ENCODE peak calls at places on chromosomes 4 and X, in ten cellular contexts. One of them, this sample, is unnamed.

GRCh38 chr4:89123418-89123817 is 12.1 kb downstream of the TIGD2 start:
- DNase-seq in ovary: no peak
- DNase-seq in HepG2: peak
- DNase-seq in endothelial cell of umbilical vein: no peak
- DNase-seq in body of pancreas: no peak
- DNase-seq in H54: no peak
- DNase-seq in A549: peak
- DNase-seq in stomach: no peak
- DNase-seq in HCT116: no peak
- DNase-seq in breast epithelium: no peak
- DNase-seq in this sample: no peak

GRCh38 chr4:124449881-124450280 is 262.7 kb downstream of the ANKRD50 start:
- DNase-seq in HepG2: no peak
- DNase-seq in endothelial cell of umbilical vein: no peak
- DNase-seq in HCT116: no peak
- DNase-seq in body of pancreas: no peak
- DNase-seq in H54: no peak
- DNase-seq in ovary: no peak
- DNase-seq in A549: no peak
- DNase-seq in breast epithelium: no peak
- DNase-seq in stomach: no peak
- DNase-seq in this sample: no peak

GRCh38 chr4:123599061-123599919 is 202.7 kb downstream of the SPRY1 start:
- DNase-seq in HCT116: no peak
- DNase-seq in body of pancreas: no peak
- DNase-seq in HepG2: peak
- DNase-seq in endothelial cell of umbilical vein: no peak
- DNase-seq in A549: no peak
- DNase-seq in H54: no peak
- DNase-seq in ovary: peak
- DNase-seq in stomach: no peak
- DNase-seq in breast epithelium: no peak
- DNase-seq in this sample: peak

GRCh38 chr4:138182838-138183426 is 59.2 kb downstream of the SLC7A11 start:
- DNase-seq in ovary: no peak
- DNase-seq in endothelial cell of umbilical vein: peak
- DNase-seq in stomach: no peak
- DNase-seq in breast epithelium: no peak
- DNase-seq in HCT116: peak
- DNase-seq in body of pancreas: peak
- DNase-seq in A549: peak
- DNase-seq in H54: no peak
- DNase-seq in HepG2: peak
- DNase-seq in this sample: peak

GRCh38 chr4:134326866-134327265 is 125.3 kb upstream of the PABPC4L start:
- DNase-seq in H54: no peak
- DNase-seq in HepG2: no peak
- DNase-seq in endothelial cell of umbilical vein: no peak
- DNase-seq in A549: no peak
- DNase-seq in stomach: no peak
- DNase-seq in body of pancreas: no peak
- DNase-seq in ovary: no peak
- DNase-seq in HCT116: no peak
- DNase-seq in breast epithelium: no peak
- DNase-seq in this sample: no peak

GRCh38 chr4:133618963-133619362 is 469.9 kb downstream of the PCDH10 start:
- DNase-seq in breast epithelium: no peak
- DNase-seq in endothelial cell of umbilical vein: no peak
- DNase-seq in H54: no peak
- DNase-seq in A549: peak
- DNase-seq in body of pancreas: no peak
- DNase-seq in HepG2: no peak
- DNase-seq in HCT116: no peak
- DNase-seq in stomach: no peak
- DNase-seq in ovary: no peak
- DNase-seq in this sample: peak

GRCh38 chrX:101230636-101231035 is 11.1 kb downstream of the DRP2 start:
- DNase-seq in body of pancreas: no peak
- DNase-seq in HCT116: no peak
- DNase-seq in endothelial cell of umbilical vein: no peak
- DNase-seq in HepG2: no peak
- DNase-seq in breast epithelium: no peak
- DNase-seq in A549: no peak
- DNase-seq in stomach: no peak
- DNase-seq in H54: no peak
- DNase-seq in ovary: no peak
- DNase-seq in this sample: no peak

GRCh38 chrX:12974217-12974796 is 603 bp upstream of the TMSB4X start:
- DNase-seq in ovary: peak
- DNase-seq in H54: no peak
- DNase-seq in body of pancreas: peak
- DNase-seq in breast epithelium: peak
- DNase-seq in endothelial cell of umbilical vein: peak
- DNase-seq in A549: peak
- DNase-seq in HCT116: no peak
- DNase-seq in HepG2: no peak
- DNase-seq in stomach: peak
- DNase-seq in this sample: peak

GRCh38 chr4:84479663-84480062 is 19.4 kb downstream of the NKX6-1 start:
- DNase-seq in HCT116: no peak
- DNase-seq in body of pancreas: no peak
- DNase-seq in breast epithelium: no peak
- DNase-seq in ovary: no peak
- DNase-seq in A549: no peak
- DNase-seq in stomach: no peak
- DNase-seq in H54: no peak
- DNase-seq in HepG2: no peak
- DNase-seq in endothelial cell of umbilical vein: no peak
- DNase-seq in this sample: no peak

GRCh38 chr4:182492456-182492855 is 249.3 kb downstream of the TENM3 start:
- DNase-seq in breast epithelium: no peak
- DNase-seq in HCT116: no peak
- DNase-seq in A549: no peak
- DNase-seq in ovary: no peak
- DNase-seq in stomach: no peak
- DNase-seq in H54: no peak
- DNase-seq in HepG2: no peak
- DNase-seq in endothelial cell of umbilical vein: peak
- DNase-seq in body of pancreas: no peak
- DNase-seq in this sample: no peak

GRCh38 chrX:1535241-1536041 is 1.5 kb downstream of the P2RY8 start:
- DNase-seq in endothelial cell of umbilical vein: no peak
- DNase-seq in HCT116: no peak
- DNase-seq in H54: no peak
- DNase-seq in HepG2: no peak
- DNase-seq in stomach: no peak
- DNase-seq in body of pancreas: no peak
- DNase-seq in breast epithelium: no peak
- DNase-seq in A549: no peak
- DNase-seq in ovary: no peak
- DNase-seq in this sample: no peak

GRCh38 chr4:128287871-128288688 is 467 bp upstream of the PGRMC2 start:
- DNase-seq in H54: peak
- DNase-seq in HCT116: peak
- DNase-seq in stomach: peak
- DNase-seq in HepG2: peak
- DNase-seq in body of pancreas: peak
- DNase-seq in ovary: peak
- DNase-seq in endothelial cell of umbilical vein: peak
- DNase-seq in breast epithelium: peak
- DNase-seq in A549: peak
- DNase-seq in this sample: peak
- TF ChIP-seq POLR2A in H54: peak
- TF ChIP-seq POLR2A in HCT116: no peak
- TF ChIP-seq POLR2A in stomach: no peak
- TF ChIP-seq POLR2A in HepG2: peak
- TF ChIP-seq POLR2A in body of pancreas: peak
- TF ChIP-seq POLR2A in ovary: peak
- TF ChIP-seq POLR2A in endothelial cell of umbilical vein: peak
- TF ChIP-seq POLR2A in breast epithelium: peak
- TF ChIP-seq POLR2A in A549: peak
- TF ChIP-seq POLR2A in this sample: peak

GRCh38 chrX:106903856-106904528 is 851 bp upstream of the RIPPLY1 start:
- DNase-seq in ovary: no peak
- DNase-seq in breast epithelium: no peak
- DNase-seq in stomach: no peak
- DNase-seq in body of pancreas: no peak
- DNase-seq in A549: no peak
- DNase-seq in HepG2: no peak
- DNase-seq in endothelial cell of umbilical vein: no peak
- DNase-seq in HCT116: no peak
- DNase-seq in H54: no peak
- DNase-seq in this sample: no peak

GRCh38 chrX:106903291-106903820 is at the start of gene RIPPLY1:
- DNase-seq in breast epithelium: no peak
- DNase-seq in body of pancreas: no peak
- DNase-seq in stomach: no peak
- DNase-seq in ovary: no peak
- DNase-seq in H54: no peak
- DNase-seq in A549: no peak
- DNase-seq in HepG2: no peak
- DNase-seq in HCT116: no peak
- DNase-seq in endothelial cell of umbilical vein: no peak
- DNase-seq in this sample: no peak

GRCh38 chrX:106902684-106903083 is 457 bp downstream of the RIPPLY1 start:
- DNase-seq in ovary: no peak
- DNase-seq in A549: no peak
- DNase-seq in H54: no peak
- DNase-seq in body of pancreas: no peak
- DNase-seq in HCT116: no peak
- DNase-seq in stomach: no peak
- DNase-seq in endothelial cell of umbilical vein: no peak
- DNase-seq in HepG2: peak
- DNase-seq in breast epithelium: no peak
- DNase-seq in this sample: no peak

GRCh38 chrX:106905064-106905708 is 2.0 kb upstream of the RIPPLY1 start:
- DNase-seq in body of pancreas: no peak
- DNase-seq in HepG2: no peak
- DNase-seq in A549: no peak
- DNase-seq in HCT116: no peak
- DNase-seq in stomach: no peak
- DNase-seq in breast epithelium: no peak
- DNase-seq in ovary: no peak
- DNase-seq in endothelial cell of umbilical vein: no peak
- DNase-seq in H54: no peak
- DNase-seq in this sample: no peak

DNA sequence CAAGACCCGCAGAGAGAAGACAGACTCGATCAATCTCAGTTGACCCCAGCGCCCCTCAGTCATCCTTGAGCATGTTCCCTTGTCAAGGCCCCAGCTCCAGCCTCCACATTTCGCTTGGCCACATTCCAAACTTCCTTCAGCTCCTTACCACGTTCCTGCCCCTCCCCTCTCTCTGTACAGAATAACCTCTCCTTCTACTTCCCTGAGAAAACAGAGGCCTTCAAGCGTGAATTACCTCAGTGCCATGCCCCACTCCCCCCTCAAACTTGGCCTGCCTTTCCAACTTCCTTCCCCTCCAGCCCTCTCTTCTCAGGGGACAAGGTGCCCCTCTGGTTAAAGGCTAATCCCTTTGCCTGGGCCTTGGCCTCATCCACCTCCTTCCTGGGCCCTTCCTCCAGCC is 3.2 kb upstream of the RIPPLY1 start:
- DNase-seq in breast epithelium: no peak
- DNase-seq in HepG2: no peak
- DNase-seq in endothelial cell of umbilical vein: peak
- DNase-seq in stomach: no peak
- DNase-seq in ovary: no peak
- DNase-seq in body of pancreas: no peak
- DNase-seq in A549: no peak
- DNase-seq in HCT116: no peak
- DNase-seq in H54: no peak
- DNase-seq in this sample: no peak
- TF ChIP-seq POLR2A in breast epithelium: no peak
- TF ChIP-seq POLR2A in HepG2: no peak
- TF ChIP-seq POLR2A in endothelial cell of umbilical vein: no peak
- TF ChIP-seq POLR2A in stomach: no peak
- TF ChIP-seq POLR2A in ovary: no peak
- TF ChIP-seq POLR2A in body of pancreas: no peak
- TF ChIP-seq POLR2A in A549: no peak
- TF ChIP-seq POLR2A in HCT116: no peak
- TF ChIP-seq POLR2A in H54: no peak
- TF ChIP-seq POLR2A in this sample: no peak

GRCh38 chrX:150693782-150694574 is 782 bp downstream of the MTMR1 start:
- DNase-seq in body of pancreas: peak
- DNase-seq in ovary: peak
- DNase-seq in stomach: peak
- DNase-seq in breast epithelium: peak
- DNase-seq in HCT116: peak
- DNase-seq in A549: peak
- DNase-seq in H54: peak
- DNase-seq in HepG2: peak
- DNase-seq in endothelial cell of umbilical vein: peak
- DNase-seq in this sample: peak
- TF ChIP-seq POLR2A in body of pancreas: no peak
- TF ChIP-seq POLR2A in ovary: no peak
- TF ChIP-seq POLR2A in stomach: no peak
- TF ChIP-seq POLR2A in breast epithelium: no peak
- TF ChIP-seq POLR2A in HCT116: no peak
- TF ChIP-seq POLR2A in A549: no peak
- TF ChIP-seq POLR2A in H54: no peak
- TF ChIP-seq POLR2A in HepG2: no peak
- TF ChIP-seq POLR2A in endothelial cell of umbilical vein: no peak
- TF ChIP-seq POLR2A in this sample: no peak

GRCh38 chr4:159155119-159155518 is 52.2 kb downstream of the RAPGEF2 start:
- DNase-seq in body of pancreas: no peak
- DNase-seq in HCT116: no peak
- DNase-seq in H54: no peak
- DNase-seq in breast epithelium: no peak
- DNase-seq in endothelial cell of umbilical vein: no peak
- DNase-seq in A549: no peak
- DNase-seq in HepG2: no peak
- DNase-seq in ovary: no peak
- DNase-seq in stomach: no peak
- DNase-seq in this sample: no peak

GRCh38 chr4:159151701-159152100 is 48.8 kb downstream of the RAPGEF2 start:
- DNase-seq in stomach: no peak
- DNase-seq in breast epithelium: no peak
- DNase-seq in HepG2: no peak
- DNase-seq in body of pancreas: no peak
- DNase-seq in ovary: no peak
- DNase-seq in H54: no peak
- DNase-seq in A549: no peak
- DNase-seq in HCT116: no peak
- DNase-seq in endothelial cell of umbilical vein: no peak
- DNase-seq in this sample: peak

GRCh38 chr4:159153669-159154068 is 50.8 kb downstream of the RAPGEF2 start:
- DNase-seq in stomach: no peak
- DNase-seq in A549: no peak
- DNase-seq in HepG2: no peak
- DNase-seq in H54: no peak
- DNase-seq in body of pancreas: no peak
- DNase-seq in HCT116: no peak
- DNase-seq in breast epithelium: no peak
- DNase-seq in endothelial cell of umbilical vein: no peak
- DNase-seq in ovary: no peak
- DNase-seq in this sample: no peak

GRCh38 chr4:159150380-159150779 is 47.5 kb downstream of the RAPGEF2 start:
- DNase-seq in ovary: no peak
- DNase-seq in body of pancreas: no peak
- DNase-seq in HepG2: no peak
- DNase-seq in endothelial cell of umbilical vein: no peak
- DNase-seq in stomach: no peak
- DNase-seq in H54: no peak
- DNase-seq in breast epithelium: no peak
- DNase-seq in HCT116: no peak
- DNase-seq in A549: no peak
- DNase-seq in this sample: peak

GRCh38 chr4:159150838-159151390 is 48.0 kb downstream of the RAPGEF2 start:
- DNase-seq in stomach: no peak
- DNase-seq in breast epithelium: no peak
- DNase-seq in body of pancreas: no peak
- DNase-seq in endothelial cell of umbilical vein: peak
- DNase-seq in HepG2: no peak
- DNase-seq in H54: no peak
- DNase-seq in A549: no peak
- DNase-seq in HCT116: no peak
- DNase-seq in ovary: no peak
- DNase-seq in this sample: peak
- TF ChIP-seq POLR2A in stomach: no peak
- TF ChIP-seq POLR2A in breast epithelium: no peak
- TF ChIP-seq POLR2A in body of pancreas: no peak
- TF ChIP-seq POLR2A in endothelial cell of umbilical vein: no peak
- TF ChIP-seq POLR2A in HepG2: no peak
- TF ChIP-seq POLR2A in H54: no peak
- TF ChIP-seq POLR2A in A549: no peak
- TF ChIP-seq POLR2A in HCT116: no peak
- TF ChIP-seq POLR2A in ovary: no peak
- TF ChIP-seq POLR2A in this sample: peak

This sample was measured in erythroblast.